ENCODE peak calls at places on chromosomes 11 and 22, in eight cellular contexts. One of them, this sample, is unnamed.

GRCh38 chr11:31826530-31827438 is 15.7 kb upstream of the PAX6 start:
- DNase-seq in cardiac muscle cell: no peak
- DNase-seq in heart left ventricle: no peak
- DNase-seq in fibroblast of lung: peak; percentile 13
- DNase-seq in endothelial cell of umbilical vein: no peak
- DNase-seq in tibial nerve: no peak
- DNase-seq in fibroblast of pulmonary artery: no peak
- DNase-seq in GM12865: no peak
- DNase-seq in this sample: no peak

GRCh38 chr11:120622189-120622912 is 110.8 kb downstream of the GRIK4 start:
- DNase-seq in cardiac muscle cell: peak; percentile 13
- DNase-seq in heart left ventricle: no peak
- DNase-seq in fibroblast of lung: peak; percentile 22
- DNase-seq in endothelial cell of umbilical vein: no peak
- DNase-seq in tibial nerve: no peak
- DNase-seq in fibroblast of pulmonary artery: peak; percentile 44
- DNase-seq in GM12865: peak; percentile 71
- DNase-seq in this sample: peak; percentile 12

GRCh38 chr11:2462986-2463765 is 18.4 kb downstream of the KCNQ1 start:
- DNase-seq in cardiac muscle cell: no peak
- DNase-seq in heart left ventricle: peak; percentile 89
- DNase-seq in fibroblast of lung: no peak
- DNase-seq in endothelial cell of umbilical vein: no peak
- DNase-seq in tibial nerve: no peak
- DNase-seq in fibroblast of pulmonary artery: no peak
- DNase-seq in GM12865: no peak
- DNase-seq in this sample: no peak

GRCh38 chr11:8168485-8169257 is at the start of gene RIC3:
- DNase-seq in cardiac muscle cell: no peak
- DNase-seq in heart left ventricle: peak; percentile 46
- DNase-seq in fibroblast of lung: no peak
- DNase-seq in endothelial cell of umbilical vein: no peak
- DNase-seq in tibial nerve: no peak
- DNase-seq in fibroblast of pulmonary artery: no peak
- DNase-seq in GM12865: peak; percentile 63
- DNase-seq in this sample: no peak

GRCh38 chr22:27628341-27628740 is 173.2 kb downstream of the MN1 start:
- DNase-seq in cardiac muscle cell: no peak
- DNase-seq in heart left ventricle: no peak
- DNase-seq in fibroblast of lung: no peak
- DNase-seq in endothelial cell of umbilical vein: no peak
- DNase-seq in tibial nerve: no peak
- DNase-seq in fibroblast of pulmonary artery: no peak
- DNase-seq in GM12865: no peak
- DNase-seq in this sample: no peak

GRCh38 chr11:65078151-65078550 is 5.7 kb downstream of the CDCA5 start:
- DNase-seq in cardiac muscle cell: peak; percentile 40
- DNase-seq in heart left ventricle: no peak
- DNase-seq in fibroblast of lung: peak; percentile 9
- DNase-seq in endothelial cell of umbilical vein: peak; percentile 22
- DNase-seq in tibial nerve: no peak
- DNase-seq in fibroblast of pulmonary artery: peak; percentile 49
- DNase-seq in GM12865: peak; percentile 84
- DNase-seq in this sample: peak; percentile 28

GRCh38 chr11:19359425-19360000 is 118.8 kb upstream of the E2F8 start:
- DNase-seq in cardiac muscle cell: no peak
- DNase-seq in heart left ventricle: no peak
- DNase-seq in fibroblast of lung: peak; percentile 48
- DNase-seq in endothelial cell of umbilical vein: no peak
- DNase-seq in tibial nerve: no peak
- DNase-seq in fibroblast of pulmonary artery: peak; percentile 60
- DNase-seq in GM12865: no peak
- DNase-seq in this sample: peak; percentile 76

GRCh38 chr11:103077553-103077952 is 14.4 kb downstream of the DCUN1D5 start:
- DNase-seq in cardiac muscle cell: no peak
- DNase-seq in heart left ventricle: no peak
- DNase-seq in fibroblast of lung: no peak
- DNase-seq in endothelial cell of umbilical vein: no peak
- DNase-seq in tibial nerve: no peak
- DNase-seq in fibroblast of pulmonary artery: no peak
- DNase-seq in GM12865: no peak
- DNase-seq in this sample: no peak

GRCh38 chr11:125382211-125382807 is 113.8 kb downstream of the FEZ1 start:
- DNase-seq in cardiac muscle cell: no peak
- DNase-seq in heart left ventricle: no peak
- DNase-seq in fibroblast of lung: no peak
- DNase-seq in endothelial cell of umbilical vein: no peak
- DNase-seq in tibial nerve: no peak
- DNase-seq in fibroblast of pulmonary artery: no peak
- DNase-seq in GM12865: no peak
- DNase-seq in this sample: peak; percentile 9

GRCh38 chr11:46112961-46113617 is 8.2 kb downstream of the PHF21A start:
- DNase-seq in cardiac muscle cell: peak; percentile 77
- DNase-seq in heart left ventricle: no peak
- DNase-seq in fibroblast of lung: peak; percentile 71
- DNase-seq in endothelial cell of umbilical vein: peak; percentile 58
- DNase-seq in tibial nerve: no peak
- DNase-seq in fibroblast of pulmonary artery: peak; percentile 72
- DNase-seq in GM12865: peak; percentile 78
- DNase-seq in this sample: peak; percentile 57

GRCh38 chr11:95916049-95916448 is 7.9 kb downstream of the MTMR2 start:
- DNase-seq in cardiac muscle cell: no peak
- DNase-seq in heart left ventricle: no peak
- DNase-seq in fibroblast of lung: no peak
- DNase-seq in endothelial cell of umbilical vein: no peak
- DNase-seq in tibial nerve: no peak
- DNase-seq in fibroblast of pulmonary artery: no peak
- DNase-seq in GM12865: no peak
- DNase-seq in this sample: no peak

GRCh38 chr11:47189100-47189834 is 3.0 kb upstream of the PACSIN3 start:
- DNase-seq in cardiac muscle cell: peak; percentile 85
- DNase-seq in heart left ventricle: no peak
- DNase-seq in fibroblast of lung: peak; percentile 89
- DNase-seq in endothelial cell of umbilical vein: no peak
- DNase-seq in tibial nerve: no peak
- DNase-seq in fibroblast of pulmonary artery: peak; percentile 86
- DNase-seq in GM12865: no peak
- DNase-seq in this sample: peak; percentile 81

GRCh38 chr22:24694971-24695928 is 79.3 kb downstream of the PIWIL3 start:
- DNase-seq in cardiac muscle cell: no peak
- DNase-seq in heart left ventricle: no peak
- DNase-seq in fibroblast of lung: no peak
- DNase-seq in endothelial cell of umbilical vein: no peak
- DNase-seq in tibial nerve: no peak
- DNase-seq in fibroblast of pulmonary artery: no peak
- DNase-seq in GM12865: no peak
- DNase-seq in this sample: no peak

GRCh38 chr22:49724893-49725489 is 102.7 kb downstream of the BRD1 start:
- DNase-seq in cardiac muscle cell: peak; percentile 56
- DNase-seq in heart left ventricle: peak; percentile 61
- DNase-seq in fibroblast of lung: peak; percentile 16
- DNase-seq in endothelial cell of umbilical vein: peak; percentile 52
- DNase-seq in tibial nerve: no peak
- DNase-seq in fibroblast of pulmonary artery: peak; percentile 37
- DNase-seq in GM12865: peak; percentile 24
- DNase-seq in this sample: peak; percentile 19

GRCh38 chr11:128488471-128488870 is 98.9 kb downstream of the ETS1 start:
- DNase-seq in cardiac muscle cell: peak; percentile 95
- DNase-seq in heart left ventricle: no peak
- DNase-seq in fibroblast of lung: peak; percentile 97
- DNase-seq in endothelial cell of umbilical vein: no peak
- DNase-seq in tibial nerve: no peak
- DNase-seq in fibroblast of pulmonary artery: peak; percentile 94
- DNase-seq in GM12865: no peak
- DNase-seq in this sample: peak; percentile 98

GRCh38 chr11:69956669-69957190 is 121.4 kb upstream of the ANO1 start:
- DNase-seq in cardiac muscle cell: no peak
- DNase-seq in heart left ventricle: no peak
- DNase-seq in fibroblast of lung: no peak
- DNase-seq in endothelial cell of umbilical vein: no peak
- DNase-seq in tibial nerve: no peak
- DNase-seq in fibroblast of pulmonary artery: no peak
- DNase-seq in GM12865: no peak
- DNase-seq in this sample: no peak

DNA sequence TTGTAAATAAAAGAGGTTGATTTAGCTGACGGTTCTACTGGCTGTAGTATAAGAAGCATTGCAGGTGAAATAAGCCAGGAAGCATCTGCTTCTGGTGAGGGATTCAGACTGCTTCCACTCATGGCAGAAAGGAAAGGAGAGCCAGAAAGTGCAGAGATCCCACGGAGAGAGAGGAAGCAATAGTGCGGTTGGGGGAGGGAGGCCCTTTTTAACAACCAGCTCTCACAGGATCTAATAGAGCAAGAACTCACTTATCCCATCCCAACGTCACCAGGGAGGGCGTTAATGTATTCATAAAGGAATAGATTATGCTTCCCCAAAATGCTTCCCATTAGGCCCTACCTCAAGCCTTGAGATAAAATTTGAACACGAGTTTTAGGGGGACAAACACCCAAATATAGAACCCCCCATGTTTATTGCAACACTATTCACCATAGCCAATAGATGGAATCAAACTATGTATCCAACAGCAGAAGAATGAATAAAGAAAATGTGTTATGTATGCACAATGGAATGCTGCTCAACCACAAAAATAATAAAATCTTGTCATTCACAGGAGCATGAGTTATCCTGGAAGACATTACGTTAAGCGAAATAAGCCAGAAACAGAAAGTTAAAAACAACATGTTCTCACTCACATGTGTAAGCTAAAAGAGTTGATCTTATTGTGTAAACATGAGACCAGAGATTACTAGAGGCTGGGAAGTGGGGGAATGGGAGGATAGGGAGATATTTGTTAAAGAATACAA is 908.3 kb upstream of the ANO3 start:
- DNase-seq in cardiac muscle cell: peak; percentile 45
- DNase-seq in heart left ventricle: no peak
- DNase-seq in fibroblast of lung: peak; percentile 39
- DNase-seq in endothelial cell of umbilical vein: no peak
- DNase-seq in tibial nerve: no peak
- DNase-seq in fibroblast of pulmonary artery: peak; percentile 68
- DNase-seq in GM12865: no peak
- DNase-seq in this sample: no peak
- H3K4me3 ChIP-seq in cardiac muscle cell: no peak overlapping the region
- H3K4me3 ChIP-seq in heart left ventricle: no peak overlapping the region
- H3K4me3 ChIP-seq in fibroblast of lung: no peak overlapping the region
- H3K4me3 ChIP-seq in endothelial cell of umbilical vein: no peak overlapping the region
- H3K4me3 ChIP-seq in tibial nerve: no peak overlapping the region
- H3K4me3 ChIP-seq in fibroblast of pulmonary artery: no peak overlapping the region
- H3K4me3 ChIP-seq in GM12865: no peak overlapping the region
- H3K4me3 ChIP-seq in this sample: no peak overlapping the region

DNA sequence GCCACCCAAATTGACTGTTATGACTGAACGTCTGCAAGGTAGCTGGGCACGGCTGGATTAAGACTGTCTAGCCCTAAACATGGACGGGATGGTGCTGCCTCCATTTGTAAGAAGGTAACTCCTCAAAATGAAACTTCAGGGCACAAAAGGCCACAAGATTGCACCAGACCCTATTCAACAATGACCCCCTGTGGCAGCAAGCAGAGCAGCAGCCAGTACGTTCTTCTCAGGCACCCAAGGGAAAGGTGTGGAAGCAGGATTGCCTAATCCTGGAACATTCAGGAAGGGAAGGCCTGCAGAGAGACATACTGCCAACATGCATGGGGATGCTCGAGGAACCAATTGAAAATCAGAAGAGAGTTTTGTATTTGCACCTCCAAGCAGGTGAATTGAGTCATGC is 4.5 kb upstream of the TBX10 start:
- DNase-seq in cardiac muscle cell: peak; percentile 27
- DNase-seq in heart left ventricle: no peak
- DNase-seq in fibroblast of lung: no peak
- DNase-seq in endothelial cell of umbilical vein: no peak
- DNase-seq in tibial nerve: no peak
- DNase-seq in fibroblast of pulmonary artery: peak; percentile 20
- DNase-seq in GM12865: no peak
- DNase-seq in this sample: no peak
- TF ChIP-seq CTCF in cardiac muscle cell: peak; percentile 24
- TF ChIP-seq CTCF in heart left ventricle: no peak
- TF ChIP-seq CTCF in fibroblast of lung: peak; percentile 34
- TF ChIP-seq CTCF in endothelial cell of umbilical vein: no peak
- TF ChIP-seq CTCF in tibial nerve: no peak
- TF ChIP-seq CTCF in fibroblast of pulmonary artery: peak; percentile 25
- TF ChIP-seq CTCF in GM12865: peak; percentile 38
- TF ChIP-seq CTCF in this sample: peak; percentile 19

GRCh38 chr22:43862074-43862881 is at the start of gene SULT4A1:
- DNase-seq in cardiac muscle cell: peak; percentile 63
- DNase-seq in heart left ventricle: no peak
- DNase-seq in fibroblast of lung: peak; percentile 36
- DNase-seq in endothelial cell of umbilical vein: no peak
- DNase-seq in tibial nerve: no peak
- DNase-seq in fibroblast of pulmonary artery: peak; percentile 62
- DNase-seq in GM12865: no peak
- DNase-seq in this sample: no peak
- H3K4me3 ChIP-seq in cardiac muscle cell: peak within 1 kb of the TSS; percentile 50
- H3K4me3 ChIP-seq in heart left ventricle: no peak within 1 kb of the TSS
- H3K4me3 ChIP-seq in fibroblast of lung: peak within 1 kb of the TSS; percentile 76
- H3K4me3 ChIP-seq in endothelial cell of umbilical vein: no peak within 1 kb of the TSS
- H3K4me3 ChIP-seq in tibial nerve: no peak within 1 kb of the TSS
- H3K4me3 ChIP-seq in fibroblast of pulmonary artery: peak within 1 kb of the TSS; percentile 57
- H3K4me3 ChIP-seq in GM12865: no peak within 1 kb of the TSS
- H3K4me3 ChIP-seq in this sample: peak within 1 kb of the TSS; percentile 31

GRCh38 chr11:134275534-134276395 is at the start of gene GLB1L3:
- DNase-seq in cardiac muscle cell: no peak
- DNase-seq in heart left ventricle: no peak
- DNase-seq in fibroblast of lung: peak; percentile 21
- DNase-seq in endothelial cell of umbilical vein: no peak
- DNase-seq in tibial nerve: no peak
- DNase-seq in fibroblast of pulmonary artery: no peak
- DNase-seq in GM12865: peak; percentile 45
- DNase-seq in this sample: peak; percentile 6
- TF ChIP-seq CTCF in cardiac muscle cell: peak; percentile 33
- TF ChIP-seq CTCF in heart left ventricle: no peak
- TF ChIP-seq CTCF in fibroblast of lung: peak; percentile 41
- TF ChIP-seq CTCF in endothelial cell of umbilical vein: peak; percentile 13
- TF ChIP-seq CTCF in tibial nerve: no peak
- TF ChIP-seq CTCF in fibroblast of pulmonary artery: peak; percentile 5
- TF ChIP-seq CTCF in GM12865: peak; percentile 35
- TF ChIP-seq CTCF in this sample: peak; percentile 52

DNA sequence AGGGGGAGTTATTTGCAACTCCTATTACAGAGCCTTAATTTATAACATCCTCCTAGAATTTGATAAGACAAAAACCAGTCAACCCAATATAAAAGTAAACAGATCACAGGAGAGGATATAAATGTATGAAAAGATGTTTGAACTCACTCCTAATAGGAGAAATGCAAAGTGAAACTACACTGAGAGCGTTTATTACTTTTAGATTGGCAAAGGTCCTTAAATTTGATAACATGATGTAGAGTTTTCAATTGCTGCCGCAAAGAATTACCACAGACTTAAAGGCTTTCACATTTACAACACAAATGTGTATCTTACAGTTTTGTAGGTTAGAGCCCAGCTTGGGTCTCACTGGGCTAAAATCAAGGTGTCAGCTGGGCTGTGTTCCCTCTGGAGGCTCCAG is 9.2 kb upstream of the POU2AF2 start:
- DNase-seq in cardiac muscle cell: no peak
- DNase-seq in heart left ventricle: no peak
- DNase-seq in fibroblast of lung: no peak
- DNase-seq in endothelial cell of umbilical vein: no peak
- DNase-seq in tibial nerve: no peak
- DNase-seq in fibroblast of pulmonary artery: no peak
- DNase-seq in GM12865: no peak
- DNase-seq in this sample: no peak
- H3K4me3 ChIP-seq in cardiac muscle cell: no peak overlapping the region
- H3K4me3 ChIP-seq in heart left ventricle: no peak overlapping the region
- H3K4me3 ChIP-seq in fibroblast of lung: peak overlapping the region; percentile 36
- H3K4me3 ChIP-seq in endothelial cell of umbilical vein: no peak overlapping the region
- H3K4me3 ChIP-seq in tibial nerve: no peak overlapping the region
- H3K4me3 ChIP-seq in fibroblast of pulmonary artery: peak overlapping the region; percentile 19
- H3K4me3 ChIP-seq in GM12865: no peak overlapping the region
- H3K4me3 ChIP-seq in this sample: no peak overlapping the region